ENCODE peak calls at places on chromosome 15, in eight cellular contexts. One of them, this sample, is unnamed.

GRCh38 chr15:22967084-22967770 is 12.9 kb downstream of the CYFIP1 start:
- DNase-seq in nucleus accumbens: no peak
- DNase-seq in heart right ventricle: no peak
- DNase-seq in KG1: no peak
- DNase-seq in H4: no peak
- DNase-seq in stimulated activated CD8-positive, alpha-beta memory T cell treated with anti-CD3 and anti-CD28 coated beads, Interleukin-12 subunit alpha, Interleukin-12 subunit beta, amount 100 ng/mL, for 1 hour: no peak
- DNase-seq in AG09309: no peak
- DNase-seq in stimulated activated CD4-positive, alpha-beta T cell treated with anti-CD3 and anti-CD28 coated beads, Interleukin-1b, Interleukin-23, amount 100 ng/mL, for 4 hours: no peak
- DNase-seq in this sample: no peak

GRCh38 chr15:75827691-75828090 is 15.6 kb upstream of the UBE2Q2 start:
- DNase-seq in KG1: no peak
- DNase-seq in nucleus accumbens: no peak
- DNase-seq in AG09309: no peak
- DNase-seq in stimulated activated CD8-positive, alpha-beta memory T cell treated with anti-CD3 and anti-CD28 coated beads, Interleukin-12 subunit alpha, Interleukin-12 subunit beta, amount 100 ng/mL, for 1 hour: no peak
- DNase-seq in heart right ventricle: no peak
- DNase-seq in H4: no peak
- DNase-seq in stimulated activated CD4-positive, alpha-beta T cell treated with anti-CD3 and anti-CD28 coated beads, Interleukin-1b, Interleukin-23, amount 100 ng/mL, for 4 hours: no peak
- DNase-seq in this sample: no peak

GRCh38 chr15:88571153-88572029 is 24.9 kb upstream of the DET1 start:
- DNase-seq in nucleus accumbens: no peak
- DNase-seq in KG1: no peak
- DNase-seq in H4: no peak
- DNase-seq in heart right ventricle: peak
- DNase-seq in stimulated activated CD4-positive, alpha-beta T cell treated with anti-CD3 and anti-CD28 coated beads, Interleukin-1b, Interleukin-23, amount 100 ng/mL, for 4 hours: no peak
- DNase-seq in stimulated activated CD8-positive, alpha-beta memory T cell treated with anti-CD3 and anti-CD28 coated beads, Interleukin-12 subunit alpha, Interleukin-12 subunit beta, amount 100 ng/mL, for 1 hour: no peak
- DNase-seq in AG09309: no peak
- DNase-seq in this sample: no peak

GRCh38 chr15:99438691-99439523 is 126.9 kb upstream of the MEF2A start:
- DNase-seq in AG09309: no peak
- DNase-seq in stimulated activated CD8-positive, alpha-beta memory T cell treated with anti-CD3 and anti-CD28 coated beads, Interleukin-12 subunit alpha, Interleukin-12 subunit beta, amount 100 ng/mL, for 1 hour: no peak
- DNase-seq in H4: no peak
- DNase-seq in heart right ventricle: no peak
- DNase-seq in stimulated activated CD4-positive, alpha-beta T cell treated with anti-CD3 and anti-CD28 coated beads, Interleukin-1b, Interleukin-23, amount 100 ng/mL, for 4 hours: no peak
- DNase-seq in KG1: no peak
- DNase-seq in nucleus accumbens: no peak
- DNase-seq in this sample: no peak

GRCh38 chr15:92903588-92903955 is 3.4 kb downstream of the CHD2 start:
- DNase-seq in stimulated activated CD4-positive, alpha-beta T cell treated with anti-CD3 and anti-CD28 coated beads, Interleukin-1b, Interleukin-23, amount 100 ng/mL, for 4 hours: no peak
- DNase-seq in stimulated activated CD8-positive, alpha-beta memory T cell treated with anti-CD3 and anti-CD28 coated beads, Interleukin-12 subunit alpha, Interleukin-12 subunit beta, amount 100 ng/mL, for 1 hour: no peak
- DNase-seq in heart right ventricle: no peak
- DNase-seq in H4: no peak
- DNase-seq in KG1: no peak
- DNase-seq in nucleus accumbens: no peak
- DNase-seq in AG09309: no peak
- DNase-seq in this sample: no peak

GRCh38 chr15:89433686-89434085 is 62.7 kb downstream of the RHCG start:
- DNase-seq in AG09309: no peak
- DNase-seq in heart right ventricle: no peak
- DNase-seq in KG1: no peak
- DNase-seq in H4: no peak
- DNase-seq in stimulated activated CD8-positive, alpha-beta memory T cell treated with anti-CD3 and anti-CD28 coated beads, Interleukin-12 subunit alpha, Interleukin-12 subunit beta, amount 100 ng/mL, for 1 hour: no peak
- DNase-seq in nucleus accumbens: no peak
- DNase-seq in stimulated activated CD4-positive, alpha-beta T cell treated with anti-CD3 and anti-CD28 coated beads, Interleukin-1b, Interleukin-23, amount 100 ng/mL, for 4 hours: no peak
- DNase-seq in this sample: no peak

GRCh38 chr15:68316061-68316804 is 38.7 kb downstream of the FEM1B start:
- DNase-seq in stimulated activated CD8-positive, alpha-beta memory T cell treated with anti-CD3 and anti-CD28 coated beads, Interleukin-12 subunit alpha, Interleukin-12 subunit beta, amount 100 ng/mL, for 1 hour: no peak
- DNase-seq in AG09309: no peak
- DNase-seq in KG1: no peak
- DNase-seq in stimulated activated CD4-positive, alpha-beta T cell treated with anti-CD3 and anti-CD28 coated beads, Interleukin-1b, Interleukin-23, amount 100 ng/mL, for 4 hours: no peak
- DNase-seq in nucleus accumbens: no peak
- DNase-seq in H4: no peak
- DNase-seq in heart right ventricle: no peak
- DNase-seq in this sample: no peak

GRCh38 chr15:49155110-49155833 is at the start of gene COPS2:
- DNase-seq in heart right ventricle: peak
- DNase-seq in stimulated activated CD8-positive, alpha-beta memory T cell treated with anti-CD3 and anti-CD28 coated beads, Interleukin-12 subunit alpha, Interleukin-12 subunit beta, amount 100 ng/mL, for 1 hour: peak
- DNase-seq in stimulated activated CD4-positive, alpha-beta T cell treated with anti-CD3 and anti-CD28 coated beads, Interleukin-1b, Interleukin-23, amount 100 ng/mL, for 4 hours: peak
- DNase-seq in KG1: peak
- DNase-seq in H4: peak
- DNase-seq in AG09309: peak
- DNase-seq in nucleus accumbens: peak
- DNase-seq in this sample: peak

GRCh38 chr15:27674826-27675225 is 424.3 kb downstream of the OCA2 start:
- DNase-seq in stimulated activated CD4-positive, alpha-beta T cell treated with anti-CD3 and anti-CD28 coated beads, Interleukin-1b, Interleukin-23, amount 100 ng/mL, for 4 hours: no peak
- DNase-seq in KG1: no peak
- DNase-seq in heart right ventricle: no peak
- DNase-seq in AG09309: no peak
- DNase-seq in stimulated activated CD8-positive, alpha-beta memory T cell treated with anti-CD3 and anti-CD28 coated beads, Interleukin-12 subunit alpha, Interleukin-12 subunit beta, amount 100 ng/mL, for 1 hour: no peak
- DNase-seq in nucleus accumbens: no peak
- DNase-seq in H4: no peak
- DNase-seq in this sample: no peak

GRCh38 chr15:73323956-73324355 is 44.8 kb downstream of the HCN4 start:
- DNase-seq in H4: no peak
- DNase-seq in stimulated activated CD4-positive, alpha-beta T cell treated with anti-CD3 and anti-CD28 coated beads, Interleukin-1b, Interleukin-23, amount 100 ng/mL, for 4 hours: no peak
- DNase-seq in heart right ventricle: no peak
- DNase-seq in stimulated activated CD8-positive, alpha-beta memory T cell treated with anti-CD3 and anti-CD28 coated beads, Interleukin-12 subunit alpha, Interleukin-12 subunit beta, amount 100 ng/mL, for 1 hour: no peak
- DNase-seq in KG1: no peak
- DNase-seq in nucleus accumbens: no peak
- DNase-seq in AG09309: no peak
- DNase-seq in this sample: no peak

GRCh38 chr15:40421246-40422157 is 15.9 kb downstream of the IVD start:
- DNase-seq in heart right ventricle: peak
- DNase-seq in AG09309: no peak
- DNase-seq in stimulated activated CD4-positive, alpha-beta T cell treated with anti-CD3 and anti-CD28 coated beads, Interleukin-1b, Interleukin-23, amount 100 ng/mL, for 4 hours: peak
- DNase-seq in nucleus accumbens: peak
- DNase-seq in KG1: peak
- DNase-seq in H4: no peak
- DNase-seq in stimulated activated CD8-positive, alpha-beta memory T cell treated with anti-CD3 and anti-CD28 coated beads, Interleukin-12 subunit alpha, Interleukin-12 subunit beta, amount 100 ng/mL, for 1 hour: peak
- DNase-seq in this sample: peak

GRCh38 chr15:64678126-64678819 is 97.1 kb downstream of the RBPMS2 start:
- DNase-seq in KG1: no peak
- DNase-seq in AG09309: no peak
- DNase-seq in H4: no peak
- DNase-seq in nucleus accumbens: no peak
- DNase-seq in stimulated activated CD8-positive, alpha-beta memory T cell treated with anti-CD3 and anti-CD28 coated beads, Interleukin-12 subunit alpha, Interleukin-12 subunit beta, amount 100 ng/mL, for 1 hour: no peak
- DNase-seq in heart right ventricle: no peak
- DNase-seq in stimulated activated CD4-positive, alpha-beta T cell treated with anti-CD3 and anti-CD28 coated beads, Interleukin-1b, Interleukin-23, amount 100 ng/mL, for 4 hours: no peak
- DNase-seq in this sample: no peak

GRCh38 chr15:66935121-66935520 is 130.3 kb upstream of the SMAD3 start:
- DNase-seq in stimulated activated CD4-positive, alpha-beta T cell treated with anti-CD3 and anti-CD28 coated beads, Interleukin-1b, Interleukin-23, amount 100 ng/mL, for 4 hours: no peak
- DNase-seq in nucleus accumbens: no peak
- DNase-seq in H4: no peak
- DNase-seq in stimulated activated CD8-positive, alpha-beta memory T cell treated with anti-CD3 and anti-CD28 coated beads, Interleukin-12 subunit alpha, Interleukin-12 subunit beta, amount 100 ng/mL, for 1 hour: no peak
- DNase-seq in KG1: no peak
- DNase-seq in heart right ventricle: no peak
- DNase-seq in AG09309: no peak
- DNase-seq in this sample: no peak

GRCh38 chr15:76159282-76159681 is 99.5 kb downstream of the TMEM266 start:
- DNase-seq in H4: no peak
- DNase-seq in AG09309: no peak
- DNase-seq in stimulated activated CD4-positive, alpha-beta T cell treated with anti-CD3 and anti-CD28 coated beads, Interleukin-1b, Interleukin-23, amount 100 ng/mL, for 4 hours: no peak
- DNase-seq in KG1: no peak
- DNase-seq in heart right ventricle: no peak
- DNase-seq in stimulated activated CD8-positive, alpha-beta memory T cell treated with anti-CD3 and anti-CD28 coated beads, Interleukin-12 subunit alpha, Interleukin-12 subunit beta, amount 100 ng/mL, for 1 hour: no peak
- DNase-seq in nucleus accumbens: no peak
- DNase-seq in this sample: no peak

GRCh38 chr15:65258863-65259262 is 27.8 kb downstream of the PARP16 start:
- DNase-seq in H4: no peak
- DNase-seq in stimulated activated CD8-positive, alpha-beta memory T cell treated with anti-CD3 and anti-CD28 coated beads, Interleukin-12 subunit alpha, Interleukin-12 subunit beta, amount 100 ng/mL, for 1 hour: no peak
- DNase-seq in AG09309: peak
- DNase-seq in stimulated activated CD4-positive, alpha-beta T cell treated with anti-CD3 and anti-CD28 coated beads, Interleukin-1b, Interleukin-23, amount 100 ng/mL, for 4 hours: no peak
- DNase-seq in nucleus accumbens: no peak
- DNase-seq in heart right ventricle: no peak
- DNase-seq in KG1: no peak
- DNase-seq in this sample: no peak

GRCh38 chr15:100457201-100457600 is 71.5 kb downstream of the CERS3 start:
- DNase-seq in stimulated activated CD8-positive, alpha-beta memory T cell treated with anti-CD3 and anti-CD28 coated beads, Interleukin-12 subunit alpha, Interleukin-12 subunit beta, amount 100 ng/mL, for 1 hour: no peak
- DNase-seq in H4: no peak
- DNase-seq in stimulated activated CD4-positive, alpha-beta T cell treated with anti-CD3 and anti-CD28 coated beads, Interleukin-1b, Interleukin-23, amount 100 ng/mL, for 4 hours: no peak
- DNase-seq in nucleus accumbens: no peak
- DNase-seq in heart right ventricle: no peak
- DNase-seq in KG1: no peak
- DNase-seq in AG09309: no peak
- DNase-seq in this sample: peak

GRCh38 chr15:52102468-52102867 is 10.1 kb downstream of the BCL2L10 start:
- DNase-seq in AG09309: no peak
- DNase-seq in stimulated activated CD8-positive, alpha-beta memory T cell treated with anti-CD3 and anti-CD28 coated beads, Interleukin-12 subunit alpha, Interleukin-12 subunit beta, amount 100 ng/mL, for 1 hour: no peak
- DNase-seq in nucleus accumbens: no peak
- DNase-seq in H4: peak
- DNase-seq in KG1: no peak
- DNase-seq in stimulated activated CD4-positive, alpha-beta T cell treated with anti-CD3 and anti-CD28 coated beads, Interleukin-1b, Interleukin-23, amount 100 ng/mL, for 4 hours: no peak
- DNase-seq in heart right ventricle: no peak
- DNase-seq in this sample: no peak

GRCh38 chr15:101393172-101393571 is 96.3 kb downstream of the PCSK6 start:
- DNase-seq in nucleus accumbens: no peak
- DNase-seq in KG1: no peak
- DNase-seq in H4: no peak
- DNase-seq in stimulated activated CD4-positive, alpha-beta T cell treated with anti-CD3 and anti-CD28 coated beads, Interleukin-1b, Interleukin-23, amount 100 ng/mL, for 4 hours: no peak
- DNase-seq in heart right ventricle: no peak
- DNase-seq in AG09309: no peak
- DNase-seq in stimulated activated CD8-positive, alpha-beta memory T cell treated with anti-CD3 and anti-CD28 coated beads, Interleukin-12 subunit alpha, Interleukin-12 subunit beta, amount 100 ng/mL, for 1 hour: no peak
- DNase-seq in this sample: no peak

GRCh38 chr15:92882697-92883642 is 17.2 kb upstream of the CHD2 start:
- DNase-seq in stimulated activated CD8-positive, alpha-beta memory T cell treated with anti-CD3 and anti-CD28 coated beads, Interleukin-12 subunit alpha, Interleukin-12 subunit beta, amount 100 ng/mL, for 1 hour: no peak
- DNase-seq in H4: no peak
- DNase-seq in AG09309: no peak
- DNase-seq in KG1: no peak
- DNase-seq in heart right ventricle: peak
- DNase-seq in nucleus accumbens: peak
- DNase-seq in stimulated activated CD4-positive, alpha-beta T cell treated with anti-CD3 and anti-CD28 coated beads, Interleukin-1b, Interleukin-23, amount 100 ng/mL, for 4 hours: no peak
- DNase-seq in this sample: peak

GRCh38 chr15:26628071-26628470 is 144.8 kb downstream of the GABRB3 start:
- DNase-seq in H4: no peak
- DNase-seq in heart right ventricle: no peak
- DNase-seq in KG1: no peak
- DNase-seq in stimulated activated CD8-positive, alpha-beta memory T cell treated with anti-CD3 and anti-CD28 coated beads, Interleukin-12 subunit alpha, Interleukin-12 subunit beta, amount 100 ng/mL, for 1 hour: no peak
- DNase-seq in stimulated activated CD4-positive, alpha-beta T cell treated with anti-CD3 and anti-CD28 coated beads, Interleukin-1b, Interleukin-23, amount 100 ng/mL, for 4 hours: no peak
- DNase-seq in AG09309: no peak
- DNase-seq in nucleus accumbens: no peak
- DNase-seq in this sample: peak

This sample was measured in NCI-H2081.